ENCODE peak calls at places on chromosomes 6 and 20, in four cellular contexts. One of them, this sample, is unnamed.

GRCh38 chr20:17495826-17496225 is 35.4 kb downstream of the BFSP1 start:
- DNase-seq in pancreas: no peak
- DNase-seq in brain microvascular endothelial cell: no peak
- DNase-seq in HEK293T: no peak
- DNase-seq in this sample: no peak

GRCh38 chr6:29702519-29703103 is 20.6 kb upstream of the HLA-F start:
- DNase-seq in pancreas: no peak
- DNase-seq in brain microvascular endothelial cell: peak
- DNase-seq in HEK293T: peak
- DNase-seq in this sample: peak

GRCh38 chr20:59605691-59606364 is 1.5 kb downstream of the PHACTR3 start:
- DNase-seq in pancreas: no peak
- DNase-seq in brain microvascular endothelial cell: no peak
- DNase-seq in HEK293T: no peak
- DNase-seq in this sample: no peak

GRCh38 chr6:16762547-16763477 is 1.6 kb upstream of the ATXN1 start:
- DNase-seq in pancreas: peak
- DNase-seq in brain microvascular endothelial cell: peak
- DNase-seq in HEK293T: peak
- DNase-seq in this sample: peak

GRCh38 chr6:164344801-164345291 is 930.3 kb downstream of the QKI start:
- DNase-seq in pancreas: no peak
- DNase-seq in brain microvascular endothelial cell: no peak
- DNase-seq in HEK293T: no peak
- DNase-seq in this sample: no peak

GRCh38 chr6:3428247-3428646 is 28.6 kb downstream of the SLC22A23 start:
- DNase-seq in pancreas: no peak
- DNase-seq in brain microvascular endothelial cell: no peak
- DNase-seq in HEK293T: no peak
- DNase-seq in this sample: no peak

GRCh38 chr6:73585566-73586415 is 65.0 kb upstream of the EEF1A1 start:
- DNase-seq in pancreas: peak
- DNase-seq in brain microvascular endothelial cell: peak
- DNase-seq in HEK293T: peak
- DNase-seq in this sample: no peak

GRCh38 chr6:147841749-147842148 is 333.3 kb downstream of the SAMD5 start:
- DNase-seq in pancreas: no peak
- DNase-seq in brain microvascular endothelial cell: no peak
- DNase-seq in HEK293T: no peak
- DNase-seq in this sample: no peak

GRCh38 chr6:170095273-170095976 is 195.5 kb downstream of the DLL1 start:
- DNase-seq in pancreas: peak
- DNase-seq in brain microvascular endothelial cell: no peak
- DNase-seq in HEK293T: no peak
- DNase-seq in this sample: no peak

GRCh38 chr6:78308025-78308424 is 559.3 kb upstream of the IRAK1BP1 start:
- DNase-seq in pancreas: no peak
- DNase-seq in brain microvascular endothelial cell: peak
- DNase-seq in HEK293T: peak
- DNase-seq in this sample: no peak

GRCh38 chr20:32285621-32286334 is 8.3 kb downstream of the KIF3B start:
- DNase-seq in pancreas: no peak
- DNase-seq in brain microvascular endothelial cell: peak
- DNase-seq in HEK293T: no peak
- DNase-seq in this sample: no peak

GRCh38 chr6:128068110-128068460 is 167.2 kb upstream of the THEMIS start:
- DNase-seq in pancreas: no peak
- DNase-seq in brain microvascular endothelial cell: no peak
- DNase-seq in HEK293T: no peak
- DNase-seq in this sample: no peak

GRCh38 chr6:144897441-144897921 is 612.3 kb downstream of the UTRN start:
- DNase-seq in pancreas: no peak
- DNase-seq in brain microvascular endothelial cell: peak
- DNase-seq in HEK293T: no peak
- DNase-seq in this sample: no peak

GRCh38 chr20:47319517-47320252 is 36.8 kb downstream of the ZMYND8 start:
- DNase-seq in pancreas: peak
- DNase-seq in brain microvascular endothelial cell: peak
- DNase-seq in HEK293T: no peak
- DNase-seq in this sample: peak

GRCh38 chr20:62496525-62497218 is 20.9 kb upstream of the GATA5 start:
- DNase-seq in pancreas: no peak
- DNase-seq in brain microvascular endothelial cell: no peak
- DNase-seq in HEK293T: peak
- DNase-seq in this sample: no peak

GRCh38 chr20:63037669-63038268 is 31.0 kb upstream of the BHLHE23 start:
- DNase-seq in pancreas: no peak
- DNase-seq in brain microvascular endothelial cell: no peak
- DNase-seq in HEK293T: no peak
- DNase-seq in this sample: peak

GRCh38 chr6:2799936-2800527 is 34.8 kb downstream of the WRNIP1 start:
- DNase-seq in pancreas: no peak
- DNase-seq in brain microvascular endothelial cell: no peak
- DNase-seq in HEK293T: no peak
- DNase-seq in this sample: no peak

GRCh38 chr20:3082955-3083952 is 1.3 kb downstream of the AVP start:
- DNase-seq in pancreas: no peak
- DNase-seq in brain microvascular endothelial cell: no peak
- DNase-seq in HEK293T: no peak
- DNase-seq in this sample: peak

GRCh38 chr6:4370066-4370465 is 234.7 kb upstream of the ECI2 start:
- DNase-seq in pancreas: no peak
- DNase-seq in brain microvascular endothelial cell: peak
- DNase-seq in HEK293T: no peak
- DNase-seq in this sample: no peak

GRCh38 chr6:112468359-112468758 is 121.2 kb downstream of the RFPL4B start:
- DNase-seq in pancreas: no peak
- DNase-seq in brain microvascular endothelial cell: peak
- DNase-seq in HEK293T: no peak
- DNase-seq in this sample: no peak

GRCh38 chr6:88493717-88494116 is 327.6 kb upstream of the CNR1 start:
- DNase-seq in pancreas: no peak
- DNase-seq in brain microvascular endothelial cell: no peak
- DNase-seq in HEK293T: no peak
- DNase-seq in this sample: no peak

GRCh38 chr6:111871725-111872520 is 1.3 kb downstream of the FYN start:
- DNase-seq in pancreas: no peak
- DNase-seq in brain microvascular endothelial cell: peak
- DNase-seq in HEK293T: peak
- DNase-seq in this sample: no peak

GRCh38 chr20:38725959-38726848 is 1.9 kb downstream of the SLC32A1 start:
- DNase-seq in pancreas: peak
- DNase-seq in brain microvascular endothelial cell: no peak
- DNase-seq in HEK293T: no peak
- DNase-seq in this sample: no peak

GRCh38 chr6:37074053-37074827 is 68.8 kb downstream of the FGD2 start:
- DNase-seq in pancreas: no peak
- DNase-seq in brain microvascular endothelial cell: no peak
- DNase-seq in HEK293T: no peak
- DNase-seq in this sample: no peak

GRCh38 chr20:8721098-8721497 is 347.8 kb upstream of the PLCB4 start:
- DNase-seq in pancreas: peak
- DNase-seq in brain microvascular endothelial cell: peak
- DNase-seq in HEK293T: peak
- DNase-seq in this sample: no peak

GRCh38 chr6:2021713-2022125 is 223.7 kb downstream of the GMDS start:
- DNase-seq in pancreas: peak
- DNase-seq in brain microvascular endothelial cell: no peak
- DNase-seq in HEK293T: no peak
- DNase-seq in this sample: peak

GRCh38 chr20:22686097-22686496 is 101.7 kb upstream of the FOXA2 start:
- DNase-seq in pancreas: peak
- DNase-seq in brain microvascular endothelial cell: peak
- DNase-seq in HEK293T: peak
- DNase-seq in this sample: no peak

GRCh38 chr6:159532155-159532554 is 160.9 kb downstream of the SOD2 start:
- DNase-seq in pancreas: no peak
- DNase-seq in brain microvascular endothelial cell: no peak
- DNase-seq in HEK293T: no peak
- DNase-seq in this sample: no peak

GRCh38 chr6:10146723-10147451 is 268.0 kb downstream of the TFAP2A start:
- DNase-seq in pancreas: peak
- DNase-seq in brain microvascular endothelial cell: peak
- DNase-seq in HEK293T: peak
- DNase-seq in this sample: no peak

GRCh38 chr20:56780266-56780665 is 151.2 kb downstream of the TFAP2C start:
- DNase-seq in pancreas: no peak
- DNase-seq in brain microvascular endothelial cell: no peak
- DNase-seq in HEK293T: no peak
- DNase-seq in this sample: no peak

GRCh38 chr6:33007831-33008395 is 1.5 kb downstream of the HLA-DOA start:
- DNase-seq in pancreas: no peak
- DNase-seq in brain microvascular endothelial cell: no peak
- DNase-seq in HEK293T: no peak
- DNase-seq in this sample: no peak